ENCODE peak calls at places on chromosomes 1 and 21, in eight cellular contexts. I, N, K, C, U, V, W and E are unnamed samples. For H3K9me3, the result is how much of the 10 kb centered on the place peaks cover.

GRCh38 chr1:178684542-178685000 is 40.5 kb upstream of the RALGPS2 start:
- DNase-seq in W (peak), C (no peak), V (no peak), I (no peak), K (peak), U (no peak), N (no peak), E (no peak)

GRCh38 chr1:59328353-59328752 is 31.5 kb downstream of the FGGY start:
- DNase-seq in V (no peak), U (no peak), C (no peak), N (no peak), K (no peak), I (no peak), W (no peak), E (no peak)

GRCh38 chr1:217525773-217526490 is 105.0 kb downstream of the GPATCH2 start:
- DNase-seq in I (no peak), K (peak), U (no peak), V (no peak), N (no peak), C (no peak), W (no peak), E (no peak)

GRCh38 chr21:43369124-43369523 is 57.8 kb downstream of the SIK1 start:
- DNase-seq in V (no peak), W (peak), I (peak), U (no peak), N (no peak), C (no peak), K (peak), E (no peak)

GRCh38 chr1:162118063-162118462 is 48.6 kb downstream of the NOS1AP start:
- DNase-seq in I (no peak), U (no peak), K (no peak), N (no peak), W (no peak), C (no peak), V (no peak), E (no peak)

GRCh38 chr1:220462756-220463155 is 65.2 kb upstream of the MARK1 start:
- DNase-seq in I (no peak), C (no peak), U (no peak), V (no peak), N (no peak), W (no peak), K (no peak), E (no peak)

GRCh38 chr1:200530551-200531261 is 89.8 kb downstream of the KIF14 start:
- DNase-seq in N (no peak), C (peak), U (no peak), K (no peak), V (no peak), W (no peak), I (no peak), E (peak)

GRCh38 chr21:31555741-31556191 is 103.7 kb upstream of the SOD1 start:
- DNase-seq in U (no peak), V (no peak), C (no peak), K (no peak), N (no peak), I (no peak), W (no peak), E (no peak)

GRCh38 chr1:230864441-230864840 is 3.9 kb downstream of the C1orf198 start:
- DNase-seq in C (no peak), K (no peak), V (no peak), U (no peak), I (no peak), N (no peak), W (no peak), E (no peak)

GRCh38 chr21:16071082-16071481 is 341.3 kb downstream of the USP25 start:
- DNase-seq in U (no peak), N (no peak), C (no peak), W (no peak), I (no peak), K (no peak), V (peak), E (no peak)

GRCh38 chr1:180674603-180675530 is 43.0 kb downstream of the XPR1 start:
- DNase-seq in W (peak), V (no peak), I (no peak), N (no peak), K (peak), C (no peak), U (no peak), E (no peak)

GRCh38 chr1:213110349-213111300 is 59.6 kb downstream of the RPS6KC1 start:
- DNase-seq in V (no peak), C (peak), W (no peak), I (no peak), K (no peak), N (no peak), U (no peak), E (no peak)

GRCh38 chr1:153735090-153735420 is 7.2 kb downstream of the INTS3 start:
- DNase-seq in N (no peak), U (no peak), C (no peak), W (no peak), V (no peak), K (no peak), I (no peak), E (no peak)

GRCh38 chr1:9720785-9721605 is 69.5 kb downstream of the PIK3CD start:
- DNase-seq in V (no peak), W (no peak), U (no peak), N (no peak), I (peak), K (no peak), C (no peak), E (no peak)

GRCh38 chr21:45894107-45894810 is 87.3 kb upstream of the COL6A1 start:
- DNase-seq in K (peak), I (peak), U (peak), W (no peak), C (no peak), N (no peak), V (peak), E (no peak)

GRCh38 chr1:184407816-184408510 is 21.1 kb downstream of the C1orf21 start:
- DNase-seq in K (peak), N (no peak), V (no peak), I (no peak), W (peak), U (no peak), C (no peak), E (no peak)

GRCh38 chr1:231558711-231559205 is 30.3 kb downstream of the TSNAX start:
- DNase-seq in U (no peak), K (no peak), N (no peak), W (no peak), I (no peak), C (no peak), V (no peak), E (no peak)

GRCh38 chr1:151720190-151720953 is 950 bp upstream of the RIIAD1 start:
- DNase-seq in K (peak), W (no peak), C (no peak), V (no peak), U (no peak), I (no peak), N (no peak), E (no peak)

GRCh38 chr21:32994305-32994704 is 31.4 kb upstream of the OLIG2 start:
- DNase-seq in V (no peak), C (no peak), U (no peak), W (no peak), N (no peak), I (no peak), K (peak), E (no peak)

GRCh38 chr1:96387785-96388184 is 333.8 kb upstream of the PTBP2 start:
- DNase-seq in C (no peak), W (no peak), K (no peak), U (no peak), V (no peak), N (no peak), I (no peak), E (no peak)

GRCh38 chr1:154404984-154405761 is at the start of gene IL6R:
- DNase-seq in U (peak), C (peak), N (peak), I (peak), W (peak), K (peak), V (peak), E (peak)

GRCh38 chr1:209704584-209704983 is at the start of gene HSD11B1:
- DNase-seq in N (peak), V (peak), I (no peak), C (no peak), K (peak), W (no peak), U (no peak), E (no peak)

GRCh38 chr1:40646385-40646784 is 19.1 kb downstream of the RIMS3 start:
- DNase-seq in N (no peak), C (no peak), K (peak), I (no peak), W (no peak), V (no peak), U (no peak), E (no peak)

GRCh38 chr1:184813528-184814089 is 59.0 kb upstream of the EDEM3 start:
- DNase-seq in C (no peak), N (no peak), K (no peak), I (no peak), W (peak), U (no peak), V (no peak), E (no peak)

GRCh38 chr1:84174051-84174556 is 30.0 kb downstream of the PRKACB start:
- DNase-seq in N (no peak), W (peak), I (no peak), C (no peak), U (peak), K (peak), V (no peak), E (no peak)

GRCh38 chr1:15656464-15656863 is 27.7 kb upstream of the PLEKHM2 start:
- DNase-seq in N (no peak), U (no peak), K (no peak), I (no peak), W (no peak), V (no peak), C (no peak), E (no peak)

GRCh38 chr1:200445213-200445612 is 35.4 kb upstream of the ZNF281 start:
- DNase-seq in K (peak), W (no peak), V (no peak), N (no peak), C (no peak), U (no peak), I (no peak), E (no peak)

GRCh38 chr1:247047260-247047659 is 31.4 kb downstream of the ZNF670 start:
- DNase-seq in W (no peak), U (no peak), I (no peak), V (no peak), C (no peak), K (no peak), N (no peak), E (no peak)

GRCh38 chr1:247043406-247043805 is 35.2 kb downstream of the ZNF670 start:
- DNase-seq in I (no peak), U (no peak), V (no peak), C (no peak), N (no peak), W (no peak), K (no peak), E (no peak)

GRCh38 chr1:247047702-247048101 is 30.9 kb downstream of the ZNF670 start:
- DNase-seq in W (no peak), V (no peak), N (no peak), I (no peak), U (no peak), C (no peak), K (no peak), E (no peak)
- H3K9me3 ChIP-seq in W (half or more), V (under half), N (under half), I (half or more), U (under half), C (under half), K (under half), E (under half)

GRCh38 chr1:5617179-5618015 is 374.8 kb downstream of the NPHP4 start:
- DNase-seq in C (no peak), U (no peak), K (no peak), W (no peak), N (no peak), I (peak), V (no peak), E (no peak)
- H3K9me3 ChIP-seq in C (under half), U (under half), K (under half), W (under half), N (under half), I (under half), V (under half), E (under half)

DNA sequence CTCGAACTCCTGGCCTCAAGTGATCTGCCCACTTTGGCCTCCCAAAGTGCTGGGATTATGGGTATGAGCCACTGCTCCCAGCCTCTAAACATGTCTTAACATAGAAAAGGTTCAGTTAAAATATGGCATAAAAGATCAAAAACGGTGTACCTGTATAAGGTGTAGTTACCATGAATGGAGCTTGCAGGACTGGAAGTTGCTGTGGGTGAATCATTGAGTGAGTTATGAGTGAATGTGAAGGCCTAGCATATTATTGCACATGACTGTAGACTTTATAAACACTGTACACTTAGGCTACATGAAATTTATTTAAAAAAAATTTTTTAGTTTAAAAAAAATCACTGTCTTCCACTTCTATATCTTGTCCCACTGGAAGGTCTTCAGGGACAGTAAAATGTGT is 15.7 kb downstream of the ABCD3 start:
- DNase-seq in N (no peak), U (no peak), W (no peak), V (no peak), I (no peak), C (no peak), K (peak), E (no peak)
- H3K9me3 ChIP-seq in N (under half), U (under half), W (under half), V (under half), I (under half), C (under half), K (under half), E (under half)

GRCh38 chr1:164261691-164262240 is 297.2 kb upstream of the PBX1 start:
- DNase-seq in I (no peak), W (no peak), U (no peak), C (no peak), K (no peak), N (no peak), V (no peak), E (no peak)
- H3K9me3 ChIP-seq in I (under half), W (under half), U (under half), C (under half), K (under half), N (under half), V (under half), E (under half)

DNA sequence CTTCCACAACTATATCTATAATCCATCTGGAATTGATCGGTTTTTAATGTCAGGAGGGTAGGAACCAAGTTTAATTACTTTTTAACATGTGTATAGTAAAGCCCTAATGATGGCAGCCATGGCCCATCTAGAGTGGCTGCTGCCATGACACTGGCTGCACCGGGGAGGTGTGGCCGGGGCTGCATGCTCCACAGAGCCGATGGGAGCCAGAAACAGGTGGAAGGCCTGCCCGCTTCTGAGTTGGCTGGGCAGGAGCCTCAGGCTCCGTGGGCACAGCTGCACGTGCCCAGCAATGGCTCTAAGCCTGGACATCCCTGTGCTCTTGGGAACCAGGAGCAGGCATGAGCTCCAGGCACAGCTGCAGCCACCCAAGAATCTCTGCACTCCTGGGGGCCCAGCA is 73.0 kb downstream of the GBP6 start:
- DNase-seq in N (no peak), V (no peak), K (no peak), C (no peak), U (no peak), I (peak), W (no peak), E (no peak)
- H3K9me3 ChIP-seq in N (under half), V (under half), K (under half), C (under half), U (under half), I (under half), W (under half), E (under half)

DNA sequence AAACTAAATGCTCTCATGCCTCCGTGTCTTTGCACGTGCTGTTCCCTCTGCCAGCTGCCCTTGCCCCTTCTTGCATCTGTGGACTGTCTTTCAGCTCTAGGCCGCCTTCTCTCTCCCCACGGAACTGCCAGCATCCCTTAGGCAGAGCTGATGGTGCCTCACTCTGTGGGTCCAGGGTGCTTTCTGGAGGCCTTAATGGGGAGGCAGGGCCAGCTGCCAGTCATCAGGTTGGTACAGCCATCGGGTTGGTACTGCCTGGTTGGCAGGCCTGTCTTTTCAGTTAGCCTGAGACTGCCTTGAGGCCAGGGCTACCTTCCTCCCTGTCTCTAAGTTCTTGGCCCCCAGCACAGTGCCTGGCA is 61.4 kb upstream of the TARBP1 start:
- DNase-seq in N (no peak), K (no peak), I (no peak), V (no peak), C (no peak), W (no peak), U (no peak), E (no peak)
- H3K9me3 ChIP-seq in N (under half), K (under half), I (under half), V (under half), C (under half), W (under half), U (under half), E (under half)

GRCh38 chr1:3338725-3339070 is 115.8 kb upstream of the ARHGEF16 start:
- DNase-seq in N (no peak), U (no peak), W (no peak), V (no peak), C (no peak), I (no peak), K (no peak), E (no peak)
- H3K9me3 ChIP-seq in N (under half), U (under half), W (under half), V (under half), C (under half), I (under half), K (under half), E (under half)

DNA sequence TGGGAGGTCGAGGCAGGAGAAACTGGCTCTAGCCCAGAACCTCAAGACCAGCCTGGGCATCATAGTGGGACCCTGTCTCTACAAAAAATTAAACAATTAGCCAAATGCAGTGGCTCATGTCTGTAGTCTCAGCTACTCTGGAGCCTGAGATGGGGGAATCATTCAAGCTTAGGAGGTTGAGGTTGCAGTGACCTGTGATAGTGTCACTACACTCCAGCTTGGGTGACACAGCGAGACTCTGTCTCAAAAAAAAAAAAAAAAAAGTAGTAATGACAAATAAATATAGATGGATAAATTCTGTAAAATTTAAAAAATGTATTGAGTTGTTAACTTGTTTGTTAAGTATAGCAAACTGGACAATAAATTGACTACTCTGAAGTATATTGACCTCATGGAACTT is 5.9 kb upstream of the CDC14A start:
- DNase-seq in N (no peak), V (no peak), I (no peak), K (no peak), U (no peak), W (no peak), C (no peak), E (no peak)
- H3K9me3 ChIP-seq in N (under half), V (under half), I (under half), K (under half), U (under half), W (under half), C (under half), E (under half)